ENCODE peak calls at places on chromosome 20, in nine cellular contexts. V, M, I, T, L, O, F, U and G are unnamed samples.

GRCh38 chr20:58709703-58710039 is 17.1 kb downstream of the NPEPL1 start:
- DNase-seq in V (no peak), M (no peak), I (no peak), T (no peak), L (no peak), O (no peak), F (no peak), U (no peak), G (peak)

GRCh38 chr20:62929051-62929538 is 2.8 kb upstream of the DIDO1 start:
- DNase-seq in V (peak), M (peak), I (peak), T (no peak), L (no peak), O (peak), F (peak), U (no peak), G (peak)

GRCh38 chr20:63648895-63649589 is 4.2 kb downstream of the STMN3 start:
- DNase-seq in V (no peak), M (no peak), I (no peak), T (no peak), L (no peak), O (no peak), F (no peak), U (no peak), G (no peak)

GRCh38 chr20:58215116-58215515 is 13.3 kb downstream of the ANKRD60 start:
- DNase-seq in V (no peak), M (no peak), I (no peak), T (no peak), L (no peak), O (no peak), F (no peak), U (no peak), G (no peak)

GRCh38 chr20:43590036-43590391 is 723 bp upstream of the IFT52 start:
- DNase-seq in V (no peak), M (no peak), I (peak), T (no peak), L (no peak), O (peak), F (no peak), U (no peak), G (peak)

GRCh38 chr20:16824664-16825063 is 76.5 kb downstream of the OTOR start:
- DNase-seq in V (no peak), M (no peak), I (no peak), T (no peak), L (no peak), O (no peak), F (no peak), U (no peak), G (no peak)

GRCh38 chr20:32289661-32290431 is 12.4 kb downstream of the KIF3B start:
- DNase-seq in V (no peak), M (no peak), I (no peak), T (no peak), L (no peak), O (no peak), F (no peak), U (no peak), G (peak)

GRCh38 chr20:60087563-60088105 is 129.4 kb downstream of the CDH26 start:
- DNase-seq in V (no peak), M (no peak), I (peak), T (no peak), L (no peak), O (no peak), F (no peak), U (no peak), G (no peak)

GRCh38 chr20:54643761-54644160 is 168.4 kb downstream of the DOK5 start:
- DNase-seq in V (no peak), M (peak), I (no peak), T (no peak), L (no peak), O (no peak), F (no peak), U (no peak), G (no peak)

GRCh38 chr20:25319241-25320034 is 71.2 kb downstream of the ABHD12 start:
- DNase-seq in V (no peak), M (no peak), I (no peak), T (no peak), L (no peak), O (no peak), F (no peak), U (peak), G (no peak)

GRCh38 chr20:36632487-36633284 is 13.3 kb downstream of the SLA2 start:
- DNase-seq in V (no peak), M (no peak), I (no peak), T (no peak), L (no peak), O (no peak), F (no peak), U (no peak), G (no peak)

GRCh38 chr20:47725248-47725973 is 59.9 kb downstream of the SULF2 start:
- DNase-seq in V (peak), M (peak), I (peak), T (peak), L (peak), O (peak), F (peak), U (peak), G (peak)

GRCh38 chr20:63315240-63315981 is 22.4 kb downstream of the COL20A1 start:
- DNase-seq in V (no peak), M (no peak), I (no peak), T (no peak), L (no peak), O (no peak), F (no peak), U (no peak), G (no peak)